ENCODE peak calls at places on chromosomes 1 and 21, in four cellular contexts. D, E, S and A are unnamed samples.

GRCh38 chr1:17773626-17774326 is 18.6 kb downstream of the ACTL8 start:
- DNase-seq in D (peak), E (no peak), S (no peak), A (no peak)

GRCh38 chr21:38988211-38989096 is 182.7 kb downstream of the ETS2 start:
- DNase-seq in D (no peak), E (no peak), S (peak), A (no peak)

GRCh38 chr21:27251752-27252151 is 284.9 kb upstream of the ADAMTS5 start:
- DNase-seq in D (no peak), E (no peak), S (no peak), A (no peak)

GRCh38 chr1:17826165-17826488 is 71.0 kb downstream of the ACTL8 start:
- DNase-seq in D (peak), E (peak), S (no peak), A (no peak)

GRCh38 chr1:229641306-229641705 is 15.3 kb downstream of the URB2 start:
- DNase-seq in D (no peak), E (no peak), S (no peak), A (no peak)

GRCh38 chr21:21631961-21632360 is 633.8 kb downstream of the NCAM2 start:
- DNase-seq in D (no peak), E (no peak), S (no peak), A (no peak)

GRCh38 chr1:206955476-206956312 is 9.4 kb upstream of the PIGR start:
- DNase-seq in D (no peak), E (no peak), S (no peak), A (peak)

GRCh38 chr21:18521204-18521603 is 117.6 kb upstream of the TMPRSS15 start:
- DNase-seq in D (no peak), E (no peak), S (no peak), A (no peak)

GRCh38 chr1:154812911-154813816 is 56.9 kb downstream of the KCNN3 start:
- DNase-seq in D (peak), E (peak), S (no peak), A (no peak)

GRCh38 chr1:192846950-192847349 is 38.1 kb downstream of the RGS2 start:
- DNase-seq in D (no peak), E (no peak), S (no peak), A (peak)

GRCh38 chr1:109371271-109371739 is 26.4 kb downstream of the SORT1 start:
- DNase-seq in D (no peak), E (no peak), S (peak), A (no peak)

GRCh38 chr1:3501856-3502665 is 47.6 kb downstream of the ARHGEF16 start:
- DNase-seq in D (peak), E (peak), S (peak), A (no peak)

GRCh38 chr1:181390350-181391080 is 92.8 kb upstream of the CACNA1E start:
- DNase-seq in D (no peak), E (no peak), S (no peak), A (no peak)

GRCh38 chr1:228340686-228341449 is 65.8 kb downstream of the TRIM11 start:
- DNase-seq in D (peak), E (no peak), S (peak), A (no peak)

GRCh38 chr1:179052776-179053175 is 27.1 kb downstream of the FAM20B start:
- DNase-seq in D (no peak), E (no peak), S (no peak), A (no peak)

GRCh38 chr1:246934777-246935176 is 3.0 kb upstream of the AHCTF1 start:
- DNase-seq in D (no peak), E (no peak), S (no peak), A (no peak)

GRCh38 chr1:203504400-203505250 is 10.7 kb downstream of the OPTC start:
- DNase-seq in D (peak), E (peak), S (peak), A (peak)

GRCh38 chr1:3085721-3086120 is 16.7 kb downstream of the PRDM16 start:
- DNase-seq in D (no peak), E (no peak), S (no peak), A (no peak)

GRCh38 chr1:154191990-154192450 is at the start of gene TPM3:
- DNase-seq in D (no peak), E (no peak), S (no peak), A (no peak)

DNA sequence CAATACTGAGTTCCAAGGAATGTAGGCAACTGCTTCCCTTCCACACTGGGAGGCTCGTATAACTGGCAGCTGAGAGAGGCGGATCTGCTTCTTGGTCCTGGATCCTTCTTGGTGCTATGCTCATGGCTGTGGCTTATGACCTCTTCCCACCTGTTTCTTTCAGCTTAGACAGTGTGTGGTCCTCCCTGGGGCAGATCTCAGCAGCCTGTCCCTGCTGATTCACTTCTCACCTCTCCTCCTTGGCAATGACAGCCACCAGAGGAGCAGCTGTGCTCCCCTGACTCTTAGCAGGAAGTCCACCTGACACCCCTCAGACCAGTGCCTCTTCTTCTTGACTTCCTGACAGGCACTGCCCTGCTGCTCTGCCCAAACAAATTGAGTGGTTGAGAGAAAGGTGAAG is 75.1 kb upstream of the PTGFRN start:
- DNase-seq in D (no peak), E (no peak), S (no peak), A (no peak)
- TF ChIP-seq CTCF in D (no peak), E (no peak), S (no peak), A (no peak)

DNA sequence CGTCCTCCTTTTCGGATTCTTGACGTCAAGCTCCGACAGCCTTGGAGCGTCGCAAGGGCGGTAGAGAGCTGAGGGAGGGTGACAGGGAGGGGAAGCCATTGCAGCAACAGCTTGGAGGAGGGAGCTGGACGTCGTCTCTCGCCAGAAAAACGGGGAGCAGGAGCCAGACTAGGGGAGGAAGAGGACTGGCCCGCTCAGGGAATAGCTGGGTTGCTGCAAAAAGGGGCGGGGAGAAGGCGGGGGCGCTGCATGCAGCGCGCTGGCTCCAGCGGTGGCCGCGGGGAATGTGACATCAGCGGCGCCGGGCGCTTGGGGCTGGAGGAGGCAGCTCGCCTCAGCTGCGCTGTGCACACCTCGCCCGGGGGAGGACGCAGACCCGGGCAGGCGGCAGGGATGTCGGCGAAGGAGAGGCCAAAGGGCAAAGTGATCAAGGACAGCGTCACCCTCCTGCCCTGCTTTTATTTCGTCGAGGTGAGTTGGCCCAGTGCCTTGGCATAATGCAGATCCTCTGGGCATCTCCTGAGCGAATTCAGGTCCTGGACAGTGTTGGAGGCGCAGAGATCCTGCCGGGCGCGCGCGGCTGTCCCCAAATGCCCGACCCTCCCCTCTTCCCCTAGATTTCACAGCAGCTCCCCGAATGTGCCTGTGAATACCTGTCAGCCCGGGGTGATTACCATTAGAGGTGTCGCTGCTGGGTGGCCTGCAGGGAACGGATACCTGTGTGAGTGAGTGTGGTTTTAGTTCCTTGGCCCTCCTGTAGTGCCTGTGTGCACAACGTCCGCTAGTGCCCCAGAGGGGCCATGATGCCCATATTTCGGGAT is at the start of gene PLPPR4:
- DNase-seq in D (peak), E (peak), S (peak), A (no peak)
- H3K4me3 ChIP-seq in D (peak), E (peak), S (peak), A (peak)

GRCh38 chr1:116455509-116455908 is 82.5 kb downstream of the ATP1A1 start:
- DNase-seq in D (no peak), E (no peak), S (no peak), A (no peak)

GRCh38 chr1:116457944-116458343 is 84.9 kb downstream of the ATP1A1 start:
- DNase-seq in D (no peak), E (no peak), S (no peak), A (no peak)

GRCh38 chr1:116453906-116454305 is 80.9 kb downstream of the ATP1A1 start:
- DNase-seq in D (peak), E (no peak), S (no peak), A (no peak)

GRCh38 chr1:116453481-116453880 is 80.4 kb downstream of the ATP1A1 start:
- DNase-seq in D (no peak), E (no peak), S (no peak), A (no peak)

DNA sequence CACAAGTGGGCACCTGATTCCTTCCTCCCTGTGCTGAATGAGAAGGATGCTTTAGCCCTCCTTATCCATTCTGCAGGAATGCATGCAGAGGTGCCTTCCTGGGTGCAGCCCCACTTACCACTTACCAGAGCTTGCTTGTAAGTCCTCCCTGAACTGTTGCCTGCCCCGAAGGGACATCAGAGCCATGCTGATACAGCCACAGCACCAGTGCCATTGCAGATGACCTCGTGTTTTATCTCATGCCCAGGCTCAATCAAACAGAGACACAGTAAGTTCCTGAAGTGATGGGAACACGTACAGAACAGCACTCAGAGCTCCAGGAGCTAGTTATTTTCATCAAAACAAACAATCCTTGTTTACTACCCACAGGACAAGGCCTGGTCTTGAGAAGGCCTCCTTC is 81.9 kb downstream of the ATP1A1 start:
- DNase-seq in D (no peak), E (no peak), S (no peak), A (no peak)
- TF ChIP-seq CTCF in D (no peak), E (no peak), S (no peak), A (no peak)

GRCh38 chr1:31802190-31803150 is 13.4 kb downstream of the SPOCD1 start:
- DNase-seq in D (no peak), E (no peak), S (no peak), A (no peak)
- H3K4me3 ChIP-seq in D (no peak), E (peak), S (no peak), A (peak)

GRCh38 chr1:118617916-118618315 is 370.2 kb downstream of the TBX15 start:
- DNase-seq in D (no peak), E (no peak), S (no peak), A (no peak)
- TF ChIP-seq CTCF in D (no peak), E (no peak), S (no peak), A (no peak)

GRCh38 chr1:243917177-243917862 is 67.3 kb upstream of the AKT3 start:
- DNase-seq in D (peak), E (peak), S (peak), A (peak)
- H3K4me3 ChIP-seq in D (peak), E (peak), S (peak), A (peak)

DNA sequence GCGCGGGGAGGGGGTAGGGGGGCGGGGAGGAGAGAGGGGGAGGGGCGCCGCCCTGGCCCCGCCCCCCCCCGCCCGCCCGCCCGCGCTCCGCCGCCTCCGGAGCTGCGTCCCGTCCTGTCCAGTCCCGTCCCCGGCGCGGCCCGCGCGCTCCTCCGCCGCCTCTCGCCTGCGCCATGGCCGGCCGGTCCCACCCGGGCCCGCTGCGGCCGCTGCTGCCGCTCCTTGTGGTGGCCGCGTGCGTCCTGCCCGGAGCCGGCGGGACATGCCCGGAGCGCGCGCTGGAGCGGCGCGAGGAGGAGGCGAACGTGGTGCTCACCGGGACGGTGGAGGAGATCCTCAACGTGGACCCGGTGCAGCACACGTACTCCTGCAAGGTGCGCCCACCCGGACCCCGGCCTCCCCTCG is at the start of gene AGRN:
- DNase-seq in D (peak), E (no peak), S (no peak), A (no peak)
- TF ChIP-seq CTCF in D (no peak), E (no peak), S (no peak), A (no peak)